ENCODE peak calls at places on chromosome 2, in ten cellular contexts. L is cardiac muscle cell; C is GM20000; F is RPMI8226; I is T1000; R is activated naive CD4-positive, alpha-beta T cell treated with Interleukin-2 at 50 U/mL for 16 hours; B is head of caudate nucleus; V is activated effector memory CD4-positive, alpha-beta T cell treated with Interleukin-2 at 50 U/mL for 16 hours; E is effector memory CD4-positive, alpha-beta T cell; G is stimulated activated CD8-positive, alpha-beta memory T cell treated with anti-CD3 and anti-CD28 coated beads, Interleukin-4, amount 100 ng/mL, for 48 hours. Z is an unnamed sample.

GRCh38 chr2:136235451-136236418 is 117.8 kb upstream of the CXCR4 start:
- DNase-seq in G (no peak), L (no peak), R (no peak), C (no peak), I (peak; percentile 47), E (no peak), V (no peak), B (no peak), F (no peak), Z (peak; percentile 69)

GRCh38 chr2:181153886-181154285 is 173.5 kb downstream of the UBE2E3 start:
- DNase-seq in E (no peak), B (no peak), I (no peak), G (no peak), F (no peak), R (no peak), L (no peak), C (no peak), V (no peak), Z (no peak)

GRCh38 chr2:36354816-36355156 is 792 bp upstream of the CRIM1 start:
- DNase-seq in R (no peak), I (no peak), C (no peak), E (no peak), B (no peak), G (no peak), F (no peak), V (no peak), L (no peak), Z (no peak)

GRCh38 chr2:124566518-124566970 is 541.5 kb downstream of the CNTNAP5 start:
- DNase-seq in I (no peak), V (no peak), R (no peak), G (no peak), B (no peak), L (no peak), F (peak; percentile 12), E (no peak), C (no peak), Z (no peak)

GRCh38 chr2:70937866-70938579 is 2.3 kb downstream of the ATP6V1B1 start:
- DNase-seq in V (no peak), E (no peak), I (no peak), R (no peak), G (peak; percentile 5), L (no peak), C (no peak), B (no peak), F (no peak), Z (no peak)

GRCh38 chr2:58019209-58019608 is 27.4 kb upstream of the VRK2 start:
- DNase-seq in F (no peak), I (no peak), B (no peak), C (peak; percentile 22), G (no peak), V (no peak), E (no peak), R (no peak), L (no peak), Z (no peak)

GRCh38 chr2:20494246-20494645 is 47.4 kb downstream of the RHOB start:
- DNase-seq in E (no peak), F (no peak), V (no peak), G (no peak), B (no peak), C (no peak), I (no peak), R (no peak), L (no peak), Z (no peak)

GRCh38 chr2:237315170-237315880 is 98.6 kb downstream of the COL6A3 start:
- DNase-seq in C (no peak), F (no peak), L (peak; percentile 94), R (no peak), V (no peak), B (peak; percentile 66), G (no peak), E (no peak), I (no peak), Z (peak; percentile 19)

GRCh38 chr2:239498981-239499633 is 98.3 kb upstream of the HDAC4 start:
- DNase-seq in L (no peak), R (no peak), F (no peak), G (no peak), I (no peak), V (no peak), C (no peak), B (no peak), E (no peak), Z (no peak)

GRCh38 chr2:229486673-229487072 is 215.6 kb upstream of the PID1 start:
- DNase-seq in C (no peak), R (no peak), I (no peak), B (no peak), E (no peak), G (no peak), F (no peak), L (no peak), V (no peak), Z (no peak)

GRCh38 chr2:186303091-186303490 is 183.0 kb upstream of the ZC3H15 start:
- DNase-seq in B (no peak), C (no peak), I (no peak), E (no peak), L (no peak), G (no peak), F (no peak), R (no peak), V (no peak), Z (no peak)

GRCh38 chr2:23700627-23701026 is 226.3 kb downstream of the ATAD2B start:
- DNase-seq in V (no peak), E (no peak), C (no peak), L (no peak), I (no peak), B (no peak), F (no peak), R (no peak), G (no peak), Z (no peak)

GRCh38 chr2:205734436-205734835 is 52.1 kb downstream of the NRP2 start:
- DNase-seq in C (no peak), F (no peak), V (no peak), I (no peak), B (no peak), R (no peak), E (no peak), G (no peak), L (peak; percentile 55), Z (peak; percentile 51)

GRCh38 chr2:134634054-134634630 is 84.7 kb downstream of the TMEM163 start:
- DNase-seq in R (no peak), L (no peak), C (no peak), I (no peak), V (no peak), B (no peak), E (no peak), G (no peak), F (no peak), Z (no peak)